ENCODE peak calls at places on chromosomes 11 and 22, in four cellular contexts. One of them, this sample, is unnamed.

GRCh38 chr11:95144313-95145235 is 54.9 kb downstream of the ENDOD1 start:
- DNase-seq in mesendoderm: peak; percentile 62
- DNase-seq in H9: no peak
- DNase-seq in H1: no peak
- DNase-seq in this sample: no peak

GRCh38 chr11:71193431-71193830 is 58.9 kb downstream of the SHANK2 start:
- DNase-seq in mesendoderm: no peak
- DNase-seq in H9: no peak
- DNase-seq in H1: no peak
- DNase-seq in this sample: no peak

GRCh38 chr11:77999446-77999845 is 5.0 kb upstream of the INTS4 start:
- DNase-seq in mesendoderm: no peak
- DNase-seq in H9: no peak
- DNase-seq in H1: no peak
- DNase-seq in this sample: no peak

GRCh38 chr11:100671471-100671870 is 15.6 kb upstream of the ARHGAP42 start:
- DNase-seq in mesendoderm: no peak
- DNase-seq in H9: no peak
- DNase-seq in H1: no peak
- DNase-seq in this sample: peak; percentile 44

GRCh38 chr11:11670582-11670981 is 48.8 kb upstream of the GALNT18 start:
- DNase-seq in mesendoderm: no peak
- DNase-seq in H9: no peak
- DNase-seq in H1: no peak
- DNase-seq in this sample: no peak

GRCh38 chr22:18060646-18061620 is 16.9 kb upstream of the PEX26 start:
- DNase-seq in mesendoderm: peak; percentile 78
- DNase-seq in H9: no peak
- DNase-seq in H1: no peak
- DNase-seq in this sample: peak; percentile 71

GRCh38 chr11:72239849-72240460 is 4.0 kb downstream of the PHOX2A start:
- DNase-seq in mesendoderm: peak; percentile 18
- DNase-seq in H9: peak; percentile 43
- DNase-seq in H1: no peak
- DNase-seq in this sample: no peak

GRCh38 chr11:2788751-2789140 is 89.0 kb upstream of the KCNQ1OT1 start:
- DNase-seq in mesendoderm: no peak
- DNase-seq in H9: no peak
- DNase-seq in H1: no peak
- DNase-seq in this sample: no peak

GRCh38 chr22:48951836-48952235 is 875.8 kb downstream of the BRD1 start:
- DNase-seq in mesendoderm: no peak
- DNase-seq in H9: peak; percentile 5
- DNase-seq in H1: no peak
- DNase-seq in this sample: no peak

GRCh38 chr22:45072322-45072903 is 62.6 kb upstream of the PHF21B start:
- DNase-seq in mesendoderm: peak; percentile 91
- DNase-seq in H9: peak; percentile 90
- DNase-seq in H1: no peak
- DNase-seq in this sample: peak; percentile 81

GRCh38 chr22:36773935-36774334 is 2.0 kb downstream of the IFT27 start:
- DNase-seq in mesendoderm: peak; percentile 31
- DNase-seq in H9: no peak
- DNase-seq in H1: no peak
- DNase-seq in this sample: peak; percentile 49

GRCh38 chr11:95477981-95478380 is 247.0 kb upstream of the SESN3 start:
- DNase-seq in mesendoderm: no peak
- DNase-seq in H9: no peak
- DNase-seq in H1: no peak
- DNase-seq in this sample: no peak

GRCh38 chr11:12989428-12990242 is 19.5 kb upstream of the RASSF10 start:
- DNase-seq in mesendoderm: peak; percentile 60
- DNase-seq in H9: no peak
- DNase-seq in H1: no peak
- DNase-seq in this sample: no peak

GRCh38 chr11:3165152-3165705 is at the start of gene OSBPL5:
- DNase-seq in mesendoderm: peak; percentile 18
- DNase-seq in H9: no peak
- DNase-seq in H1: no peak
- DNase-seq in this sample: peak; percentile 59

GRCh38 chr11:11252403-11252802 is 100.6 kb downstream of the CSNK2A3 start:
- DNase-seq in mesendoderm: no peak
- DNase-seq in H9: no peak
- DNase-seq in H1: no peak
- DNase-seq in this sample: no peak

GRCh38 chr11:122141757-122142156 is 25.7 kb upstream of the BLID start:
- DNase-seq in mesendoderm: no peak
- DNase-seq in H9: no peak
- DNase-seq in H1: no peak
- DNase-seq in this sample: no peak
- H4K5ac ChIP-seq in mesendoderm: no peak overlapping the region
- H4K5ac ChIP-seq in H9: no peak overlapping the region
- H4K5ac ChIP-seq in H1: no peak overlapping the region
- H4K5ac ChIP-seq in this sample: peak overlapping the region; percentile 37

DNA sequence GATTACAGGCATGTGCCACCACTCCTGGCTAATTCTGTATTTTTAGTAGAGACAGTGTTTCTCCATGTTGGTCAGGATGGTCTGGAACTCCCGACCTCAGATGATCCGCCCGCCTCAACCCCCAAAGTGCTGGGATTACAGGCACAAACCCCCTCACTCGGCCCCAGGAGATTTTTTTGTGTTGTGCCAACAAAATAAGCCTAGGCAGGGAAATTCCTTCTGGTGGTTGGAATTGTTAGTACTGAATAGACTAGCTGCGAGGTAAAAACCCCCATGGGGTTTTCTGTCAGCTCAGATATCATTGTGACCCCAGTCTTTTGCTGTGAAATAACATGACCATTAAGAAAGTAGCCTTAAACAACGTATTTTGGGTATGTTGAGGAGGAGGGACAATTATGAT is 144.9 kb downstream of the BCR start:
- DNase-seq in mesendoderm: peak; percentile 13
- DNase-seq in H9: no peak
- DNase-seq in H1: no peak
- DNase-seq in this sample: no peak
- H4K5ac ChIP-seq in mesendoderm: no peak overlapping the region
- H4K5ac ChIP-seq in H9: no peak overlapping the region
- H4K5ac ChIP-seq in H1: no peak overlapping the region
- H4K5ac ChIP-seq in this sample: no peak overlapping the region

GRCh38 chr22:24061124-24061684 is 50.1 kb downstream of the CABIN1 start:
- DNase-seq in mesendoderm: no peak
- DNase-seq in H9: no peak
- DNase-seq in H1: no peak
- DNase-seq in this sample: no peak

GRCh38 chr22:24063361-24063760 is 52.3 kb downstream of the CABIN1 start:
- DNase-seq in mesendoderm: no peak
- DNase-seq in H9: no peak
- DNase-seq in H1: no peak
- DNase-seq in this sample: no peak

GRCh38 chr22:24066872-24067271 is 55.8 kb downstream of the CABIN1 start:
- DNase-seq in mesendoderm: no peak
- DNase-seq in H9: no peak
- DNase-seq in H1: no peak
- DNase-seq in this sample: no peak

GRCh38 chr22:24066260-24066659 is 55.2 kb downstream of the CABIN1 start:
- DNase-seq in mesendoderm: no peak
- DNase-seq in H9: no peak
- DNase-seq in H1: no peak
- DNase-seq in this sample: no peak

GRCh38 chr22:24063986-24064385 is 52.9 kb downstream of the CABIN1 start:
- DNase-seq in mesendoderm: no peak
- DNase-seq in H9: no peak
- DNase-seq in H1: no peak
- DNase-seq in this sample: no peak
- H4K5ac ChIP-seq in mesendoderm: no peak overlapping the region
- H4K5ac ChIP-seq in H9: no peak overlapping the region
- H4K5ac ChIP-seq in H1: no peak overlapping the region
- H4K5ac ChIP-seq in this sample: no peak overlapping the region

GRCh38 chr11:9386086-9386485 is 1.6 kb downstream of the IPO7 start:
- DNase-seq in mesendoderm: no peak
- DNase-seq in H9: no peak
- DNase-seq in H1: no peak
- DNase-seq in this sample: no peak

GRCh38 chr11:9380773-9381172 is 3.7 kb upstream of the IPO7 start:
- DNase-seq in mesendoderm: no peak
- DNase-seq in H9: no peak
- DNase-seq in H1: no peak
- DNase-seq in this sample: no peak

GRCh38 chr11:9386901-9387300 is 2.4 kb downstream of the IPO7 start:
- DNase-seq in mesendoderm: no peak
- DNase-seq in H9: no peak
- DNase-seq in H1: no peak
- DNase-seq in this sample: no peak

GRCh38 chr11:9385288-9385902 is 943 bp downstream of the IPO7 start:
- DNase-seq in mesendoderm: peak; percentile 84
- DNase-seq in H9: peak; percentile 42
- DNase-seq in H1: no peak
- DNase-seq in this sample: no peak

GRCh38 chr11:9384535-9385287 is at the start of gene IPO7:
- DNase-seq in mesendoderm: peak; percentile 97
- DNase-seq in H9: peak; percentile 92
- DNase-seq in H1: peak; percentile 75
- DNase-seq in this sample: peak; percentile 92
- H4K5ac ChIP-seq in mesendoderm: no peak within 1 kb of the TSS
- H4K5ac ChIP-seq in H9: no peak within 1 kb of the TSS
- H4K5ac ChIP-seq in H1: peak within 1 kb of the TSS; percentile 82
- H4K5ac ChIP-seq in this sample: no peak within 1 kb of the TSS

GRCh38 chr11:45541693-45542434 is 123.6 kb downstream of the CHST1 start:
- DNase-seq in mesendoderm: no peak
- DNase-seq in H9: no peak
- DNase-seq in H1: no peak
- DNase-seq in this sample: no peak

GRCh38 chr11:45538939-45539338 is 126.5 kb downstream of the CHST1 start:
- DNase-seq in mesendoderm: no peak
- DNase-seq in H9: no peak
- DNase-seq in H1: no peak
- DNase-seq in this sample: no peak

GRCh38 chr11:45535033-45535432 is 130.4 kb downstream of the CHST1 start:
- DNase-seq in mesendoderm: no peak
- DNase-seq in H9: no peak
- DNase-seq in H1: no peak
- DNase-seq in this sample: no peak

GRCh38 chr11:45537617-45538016 is 127.8 kb downstream of the CHST1 start:
- DNase-seq in mesendoderm: no peak
- DNase-seq in H9: no peak
- DNase-seq in H1: no peak
- DNase-seq in this sample: peak; percentile 2

GRCh38 chr11:45538363-45538762 is 127.1 kb downstream of the CHST1 start:
- DNase-seq in mesendoderm: no peak
- DNase-seq in H9: no peak
- DNase-seq in H1: no peak
- DNase-seq in this sample: no peak
- H4K5ac ChIP-seq in mesendoderm: no peak overlapping the region
- H4K5ac ChIP-seq in H9: no peak overlapping the region
- H4K5ac ChIP-seq in H1: no peak overlapping the region
- H4K5ac ChIP-seq in this sample: no peak overlapping the region

DNA sequence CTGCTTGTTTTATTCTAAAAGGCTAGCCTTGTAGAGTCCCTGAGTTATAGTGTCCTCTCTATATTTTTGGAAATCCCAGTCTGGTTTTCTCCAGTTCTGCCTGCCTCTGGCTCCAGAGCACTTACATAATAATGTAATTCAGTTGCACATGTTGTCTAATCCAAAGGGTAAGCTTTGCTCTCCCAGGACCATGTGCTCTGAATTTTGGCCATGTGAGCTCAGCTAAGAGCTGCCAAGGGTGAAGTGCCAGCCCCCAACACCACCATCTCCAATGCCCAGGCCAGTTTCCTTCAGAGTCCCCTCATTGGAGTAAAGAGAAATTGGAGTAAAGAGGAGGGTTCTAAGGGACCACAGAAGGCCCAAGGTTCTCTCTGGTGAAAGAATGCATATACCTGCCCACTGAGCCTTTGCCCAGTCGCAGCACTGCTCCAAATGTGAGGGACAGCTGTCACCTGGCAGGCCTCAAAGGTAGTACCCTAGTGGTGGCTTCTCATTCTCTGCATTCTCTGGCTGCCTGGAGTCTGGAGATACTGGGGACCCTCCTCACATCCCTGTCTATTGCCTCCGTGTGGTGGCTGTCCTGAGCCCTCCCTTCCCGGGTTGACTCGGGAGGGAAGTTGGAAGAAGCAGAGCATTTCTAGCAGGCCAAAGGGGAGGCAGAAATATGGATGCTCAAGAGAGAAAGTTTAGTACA is 4.9 kb downstream of the CRY2 start:
- DNase-seq in mesendoderm: peak; percentile 64
- DNase-seq in H9: peak; percentile 66
- DNase-seq in H1: no peak
- DNase-seq in this sample: no peak
- H4K5ac ChIP-seq in mesendoderm: no peak overlapping the region
- H4K5ac ChIP-seq in H9: no peak overlapping the region
- H4K5ac ChIP-seq in H1: no peak overlapping the region
- H4K5ac ChIP-seq in this sample: no peak overlapping the region

GRCh38 chr11:57899378-57899777 is 124.3 kb upstream of the OR9Q1 start:
- DNase-seq in mesendoderm: no peak
- DNase-seq in H9: no peak
- DNase-seq in H1: no peak
- DNase-seq in this sample: no peak

GRCh38 chr11:57900315-57900714 is 123.4 kb upstream of the OR9Q1 start:
- DNase-seq in mesendoderm: peak; percentile 58
- DNase-seq in H9: no peak
- DNase-seq in H1: no peak
- DNase-seq in this sample: no peak

GRCh38 chr11:57901756-57902155 is 121.9 kb upstream of the OR9Q1 start:
- DNase-seq in mesendoderm: peak; percentile 54
- DNase-seq in H9: no peak
- DNase-seq in H1: no peak
- DNase-seq in this sample: no peak

GRCh38 chr11:57903011-57903410 is 120.7 kb upstream of the OR9Q1 start:
- DNase-seq in mesendoderm: peak; percentile 88
- DNase-seq in H9: no peak
- DNase-seq in H1: no peak
- DNase-seq in this sample: no peak

GRCh38 chr11:57901278-57901677 is 122.4 kb upstream of the OR9Q1 start:
- DNase-seq in mesendoderm: peak; percentile 48
- DNase-seq in H9: no peak
- DNase-seq in H1: no peak
- DNase-seq in this sample: no peak
- H4K5ac ChIP-seq in mesendoderm: no peak overlapping the region
- H4K5ac ChIP-seq in H9: no peak overlapping the region
- H4K5ac ChIP-seq in H1: no peak overlapping the region
- H4K5ac ChIP-seq in this sample: no peak overlapping the region

GRCh38 chr11:119505861-119506260 is 82.9 kb upstream of the THY1 start:
- DNase-seq in mesendoderm: no peak
- DNase-seq in H9: no peak
- DNase-seq in H1: no peak
- DNase-seq in this sample: peak; percentile 13
- H4K5ac ChIP-seq in mesendoderm: no peak overlapping the region
- H4K5ac ChIP-seq in H9: no peak overlapping the region
- H4K5ac ChIP-seq in H1: no peak overlapping the region
- H4K5ac ChIP-seq in this sample: no peak overlapping the region

DNA sequence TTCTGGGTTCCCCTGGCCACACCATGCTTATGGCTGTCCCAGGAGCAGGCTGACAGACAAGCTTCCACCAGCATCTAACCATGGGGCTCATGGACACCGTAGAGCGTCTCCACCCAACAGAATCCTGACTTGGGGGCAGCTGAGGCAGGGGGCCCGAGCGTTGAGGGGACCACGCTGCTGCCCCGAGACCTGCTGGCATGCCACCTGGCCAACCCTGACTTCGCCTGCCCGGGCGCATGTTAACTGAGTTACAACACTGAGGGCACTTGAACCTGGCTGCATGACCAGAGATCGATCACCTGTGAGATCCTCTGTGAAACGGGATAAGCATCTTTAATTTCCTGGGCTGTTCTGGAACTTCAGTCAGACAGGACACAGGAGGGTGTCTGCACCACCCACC is 13.7 kb downstream of the PPM1F start:
- DNase-seq in mesendoderm: no peak
- DNase-seq in H9: no peak
- DNase-seq in H1: no peak
- DNase-seq in this sample: no peak
- H4K5ac ChIP-seq in mesendoderm: no peak overlapping the region
- H4K5ac ChIP-seq in H9: no peak overlapping the region
- H4K5ac ChIP-seq in H1: no peak overlapping the region
- H4K5ac ChIP-seq in this sample: no peak overlapping the region

This sample was measured in IMR-90.